ENCODE peak calls at places on chromosomes 2 and 18, in four cellular contexts. One of them, this sample, is unnamed.

GRCh38 chr18:37393221-37393828 is 172.3 kb downstream of the CELF4 start:
- DNase-seq in HepG2: no peak
- DNase-seq in WTC11: no peak
- DNase-seq in K562: no peak
- DNase-seq in this sample: peak; percentile 68

GRCh38 chr18:74299746-74300145 is 8.0 kb upstream of the CYB5A start:
- DNase-seq in K562: no peak
- DNase-seq in HepG2: peak; percentile 36
- DNase-seq in WTC11: no peak
- DNase-seq in this sample: no peak

GRCh38 chr2:203484266-203485112 is 50.6 kb downstream of the RAPH1 start:
- DNase-seq in HepG2: peak; percentile 46
- DNase-seq in K562: peak; percentile 3
- DNase-seq in WTC11: no peak
- DNase-seq in this sample: no peak

GRCh38 chr18:62486290-62486964 is 36.4 kb upstream of the ZCCHC2 start:
- DNase-seq in K562: peak; percentile 35
- DNase-seq in HepG2: peak; percentile 69
- DNase-seq in WTC11: no peak
- DNase-seq in this sample: no peak

GRCh38 chr2:216298719-216299118 is 73.6 kb downstream of the MARCHF4 start:
- DNase-seq in K562: no peak
- DNase-seq in WTC11: no peak
- DNase-seq in HepG2: no peak
- DNase-seq in this sample: no peak

GRCh38 chr18:36901277-36901701 is 72.4 kb downstream of the KIAA1328 start:
- DNase-seq in HepG2: no peak
- DNase-seq in WTC11: no peak
- DNase-seq in K562: peak; percentile 37
- DNase-seq in this sample: no peak

GRCh38 chr2:182821172-182821571 is 45.3 kb downstream of the FRZB start:
- DNase-seq in WTC11: no peak
- DNase-seq in K562: no peak
- DNase-seq in HepG2: no peak
- DNase-seq in this sample: no peak

GRCh38 chr2:21836261-21836660 is 712.5 kb downstream of the TDRD15 start:
- DNase-seq in WTC11: no peak
- DNase-seq in K562: no peak
- DNase-seq in HepG2: no peak
- DNase-seq in this sample: no peak

GRCh38 chr18:28075501-28075900 is 101.4 kb downstream of the CDH2 start:
- DNase-seq in WTC11: no peak
- DNase-seq in HepG2: peak; percentile 31
- DNase-seq in K562: no peak
- DNase-seq in this sample: no peak

GRCh38 chr2:59684101-59684770 is 869.2 kb downstream of the BCL11A start:
- DNase-seq in K562: no peak
- DNase-seq in HepG2: no peak
- DNase-seq in WTC11: no peak
- DNase-seq in this sample: no peak

GRCh38 chr2:204205548-204205947 is 269.0 kb downstream of the ICOS start:
- DNase-seq in WTC11: peak; percentile 74
- DNase-seq in HepG2: no peak
- DNase-seq in K562: no peak
- DNase-seq in this sample: no peak

GRCh38 chr2:198137733-198138132 is 333.3 kb downstream of the PLCL1 start:
- DNase-seq in HepG2: no peak
- DNase-seq in K562: no peak
- DNase-seq in WTC11: peak; percentile 51
- DNase-seq in this sample: no peak

GRCh38 chr2:237414056-237414661 is at the start of gene COL6A3:
- DNase-seq in WTC11: no peak
- DNase-seq in K562: no peak
- DNase-seq in HepG2: no peak
- DNase-seq in this sample: no peak

GRCh38 chr2:97871096-97871780 is 124.5 kb downstream of the TMEM131 start:
- DNase-seq in WTC11: no peak
- DNase-seq in HepG2: peak; percentile 25
- DNase-seq in K562: no peak
- DNase-seq in this sample: no peak

GRCh38 chr2:137706786-137707613 is 257.3 kb upstream of the HNMT start:
- DNase-seq in WTC11: no peak
- DNase-seq in HepG2: no peak
- DNase-seq in K562: no peak
- DNase-seq in this sample: no peak

GRCh38 chr2:173204316-173204715 is 128.7 kb downstream of the MAP3K20 start:
- DNase-seq in WTC11: no peak
- DNase-seq in HepG2: no peak
- DNase-seq in K562: no peak
- DNase-seq in this sample: peak; percentile 43

GRCh38 chr2:181354626-181355025 is 102.6 kb upstream of the ITGA4 start:
- DNase-seq in WTC11: no peak
- DNase-seq in HepG2: no peak
- DNase-seq in K562: no peak
- DNase-seq in this sample: no peak

GRCh38 chr2:239400000-239400831 is 604 bp downstream of the HDAC4 start:
- DNase-seq in K562: peak; percentile 22
- DNase-seq in WTC11: no peak
- DNase-seq in HepG2: peak; percentile 32
- DNase-seq in this sample: peak; percentile 61

GRCh38 chr2:227716501-227716900 is 1.3 kb downstream of the SLC19A3 start:
- DNase-seq in K562: no peak
- DNase-seq in WTC11: no peak
- DNase-seq in HepG2: no peak
- DNase-seq in this sample: no peak

GRCh38 chr2:70344195-70344594 is 42.3 kb upstream of the FAM136A start:
- DNase-seq in HepG2: no peak
- DNase-seq in WTC11: no peak
- DNase-seq in K562: no peak
- DNase-seq in this sample: no peak

GRCh38 chr18:47284691-47285370 is 33.4 kb upstream of the SKOR2 start:
- DNase-seq in HepG2: no peak
- DNase-seq in K562: no peak
- DNase-seq in WTC11: no peak
- DNase-seq in this sample: no peak

GRCh38 chr18:31970617-31971016 is 27.7 kb upstream of the TRAPPC8 start:
- DNase-seq in WTC11: no peak
- DNase-seq in K562: no peak
- DNase-seq in HepG2: no peak
- DNase-seq in this sample: no peak

GRCh38 chr2:65999790-66000189 is 435.1 kb upstream of the MEIS1 start:
- DNase-seq in HepG2: no peak
- DNase-seq in WTC11: no peak
- DNase-seq in K562: no peak
- DNase-seq in this sample: no peak

GRCh38 chr2:238243496-238244076 is 3.7 kb upstream of the HES6 start:
- DNase-seq in K562: no peak
- DNase-seq in HepG2: no peak
- DNase-seq in WTC11: no peak
- DNase-seq in this sample: no peak

GRCh38 chr2:28326469-28326805 is 66.2 kb upstream of the FOSL2 start:
- DNase-seq in WTC11: no peak
- DNase-seq in HepG2: no peak
- DNase-seq in K562: no peak
- DNase-seq in this sample: no peak
- TF ChIP-seq FOXJ3 in WTC11: no peak
- TF ChIP-seq FOXJ3 in HepG2: no peak
- TF ChIP-seq FOXJ3 in K562: no peak
- TF ChIP-seq FOXJ3 in this sample: no peak

GRCh38 chr2:121776361-121776760 is 20.9 kb downstream of the TSN start:
- DNase-seq in WTC11: no peak
- DNase-seq in K562: no peak
- DNase-seq in HepG2: no peak
- DNase-seq in this sample: no peak

GRCh38 chr2:121776885-121777698 is 21.6 kb downstream of the TSN start:
- DNase-seq in K562: no peak
- DNase-seq in HepG2: no peak
- DNase-seq in WTC11: no peak
- DNase-seq in this sample: no peak

GRCh38 chr2:121774216-121774615 is 18.8 kb downstream of the TSN start:
- DNase-seq in K562: no peak
- DNase-seq in HepG2: no peak
- DNase-seq in WTC11: no peak
- DNase-seq in this sample: peak; percentile 58

GRCh38 chr2:121768143-121768755 is 12.8 kb downstream of the TSN start:
- DNase-seq in HepG2: no peak
- DNase-seq in K562: no peak
- DNase-seq in WTC11: no peak
- DNase-seq in this sample: no peak

DNA sequence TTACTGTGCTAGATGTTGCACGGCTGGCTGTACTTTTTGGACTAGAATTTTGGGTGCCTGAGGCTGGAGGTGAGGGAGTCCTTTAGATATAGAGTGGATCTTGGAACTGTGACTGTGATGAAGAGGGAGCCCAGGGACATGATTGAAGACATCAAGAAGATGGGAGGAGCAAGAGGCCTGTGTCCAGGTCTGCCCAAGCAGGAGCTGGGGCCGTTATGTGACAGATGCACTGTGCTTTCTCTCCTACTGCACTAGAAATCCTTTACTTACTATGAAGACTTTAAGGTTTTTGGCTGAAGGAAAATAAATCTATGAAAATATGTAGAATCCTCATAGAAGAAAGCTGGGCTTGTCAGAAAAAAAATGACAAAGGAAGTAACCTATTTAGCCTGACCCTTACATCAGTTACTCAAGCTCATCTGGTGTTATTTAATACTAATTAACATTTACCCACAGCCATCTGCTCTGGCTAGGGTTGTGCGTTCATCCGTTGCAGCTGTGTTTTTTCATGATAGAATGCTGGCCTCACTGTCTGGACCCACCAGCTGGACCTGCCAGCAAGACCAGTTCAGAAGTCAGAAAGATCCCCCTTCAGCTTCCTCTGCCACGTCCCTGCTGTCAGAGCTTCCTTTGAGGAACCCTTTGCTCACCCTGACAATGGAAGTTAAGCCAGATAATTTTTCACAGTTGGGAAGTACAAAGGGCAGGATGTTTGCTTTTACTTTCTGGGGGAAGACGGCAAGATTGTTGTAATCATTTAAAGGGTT is 16.7 kb downstream of the TSN start:
- DNase-seq in K562: no peak
- DNase-seq in HepG2: peak; percentile 28
- DNase-seq in WTC11: no peak
- DNase-seq in this sample: peak; percentile 80
- TF ChIP-seq FOXJ3 in K562: no peak
- TF ChIP-seq FOXJ3 in HepG2: no peak
- TF ChIP-seq FOXJ3 in WTC11: no peak
- TF ChIP-seq FOXJ3 in this sample: no peak

GRCh38 chr2:10257500-10258147 is 45.1 kb upstream of the HPCAL1 start:
- DNase-seq in WTC11: peak; percentile 7
- DNase-seq in K562: no peak
- DNase-seq in HepG2: no peak
- DNase-seq in this sample: no peak

GRCh38 chr2:10258326-10258725 is 44.4 kb upstream of the HPCAL1 start:
- DNase-seq in HepG2: no peak
- DNase-seq in K562: no peak
- DNase-seq in WTC11: peak; percentile 6
- DNase-seq in this sample: no peak

GRCh38 chr2:10257036-10257435 is 45.7 kb upstream of the HPCAL1 start:
- DNase-seq in WTC11: peak; percentile 7
- DNase-seq in K562: no peak
- DNase-seq in HepG2: no peak
- DNase-seq in this sample: no peak

GRCh38 chr2:10258726-10259125 is 44.0 kb upstream of the HPCAL1 start:
- DNase-seq in K562: no peak
- DNase-seq in HepG2: no peak
- DNase-seq in WTC11: no peak
- DNase-seq in this sample: no peak

DNA sequence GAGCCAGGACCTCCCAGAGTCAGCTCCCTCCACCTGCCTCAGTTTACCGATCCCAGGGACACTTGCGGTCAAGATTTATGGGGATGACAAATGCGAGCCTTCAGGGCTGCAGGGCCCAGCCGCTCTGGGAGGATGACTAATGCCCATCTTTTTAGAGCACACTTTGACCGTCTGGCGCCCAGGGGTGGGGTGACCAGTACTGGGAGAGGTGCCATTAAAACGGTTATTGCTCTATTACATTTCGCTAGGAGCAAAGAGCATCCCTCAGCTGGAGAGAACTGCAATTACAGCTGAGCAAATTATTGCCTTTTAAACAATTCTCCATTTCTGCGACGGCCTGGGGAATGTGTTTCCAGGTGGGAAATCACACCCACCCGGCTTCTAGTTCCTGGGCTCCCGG is 42.6 kb upstream of the HPCAL1 start:
- DNase-seq in WTC11: no peak
- DNase-seq in HepG2: no peak
- DNase-seq in K562: no peak
- DNase-seq in this sample: no peak
- TF ChIP-seq FOXJ3 in WTC11: no peak
- TF ChIP-seq FOXJ3 in HepG2: no peak
- TF ChIP-seq FOXJ3 in K562: no peak
- TF ChIP-seq FOXJ3 in this sample: no peak

DNA sequence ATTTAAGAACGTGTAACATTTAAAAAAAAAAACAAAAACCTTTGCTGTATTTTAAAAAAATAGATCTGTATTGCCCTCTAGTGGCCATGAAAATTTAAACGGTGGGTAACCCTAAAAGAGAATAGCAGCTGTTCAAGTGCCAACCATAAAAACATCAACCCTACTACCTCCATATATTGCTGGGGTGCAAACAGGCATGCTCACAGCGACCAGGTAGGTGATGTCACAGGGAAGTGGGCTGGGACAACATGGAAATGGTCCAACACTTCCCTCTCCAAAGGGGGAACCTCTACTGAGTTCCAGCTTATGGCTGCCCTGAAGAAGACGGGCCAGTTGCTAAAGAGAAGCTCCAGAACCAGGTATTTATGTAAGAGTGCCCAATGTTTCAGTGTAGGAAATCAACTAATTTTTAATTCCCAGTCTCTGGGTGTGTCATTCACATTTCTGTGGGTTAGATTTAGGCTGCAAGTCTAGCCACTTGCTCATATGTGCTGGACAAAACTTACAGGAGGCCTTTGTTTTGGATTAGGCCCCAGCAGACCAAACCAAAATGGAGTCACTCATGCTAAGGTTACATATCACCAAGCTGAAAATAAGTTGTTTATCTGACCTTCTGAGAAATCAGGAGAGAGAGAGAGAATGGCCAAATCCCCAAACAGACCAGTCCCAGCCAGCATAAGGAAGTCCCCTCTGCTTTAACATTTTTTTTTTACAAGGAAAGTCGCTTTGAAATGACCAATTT is 54.5 kb downstream of the SKA1 start:
- DNase-seq in HepG2: peak; percentile 18
- DNase-seq in WTC11: no peak
- DNase-seq in K562: peak; percentile 18
- DNase-seq in this sample: peak; percentile 37
- TF ChIP-seq FOXJ3 in HepG2: no peak
- TF ChIP-seq FOXJ3 in WTC11: no peak
- TF ChIP-seq FOXJ3 in K562: no peak
- TF ChIP-seq FOXJ3 in this sample: no peak

DNA sequence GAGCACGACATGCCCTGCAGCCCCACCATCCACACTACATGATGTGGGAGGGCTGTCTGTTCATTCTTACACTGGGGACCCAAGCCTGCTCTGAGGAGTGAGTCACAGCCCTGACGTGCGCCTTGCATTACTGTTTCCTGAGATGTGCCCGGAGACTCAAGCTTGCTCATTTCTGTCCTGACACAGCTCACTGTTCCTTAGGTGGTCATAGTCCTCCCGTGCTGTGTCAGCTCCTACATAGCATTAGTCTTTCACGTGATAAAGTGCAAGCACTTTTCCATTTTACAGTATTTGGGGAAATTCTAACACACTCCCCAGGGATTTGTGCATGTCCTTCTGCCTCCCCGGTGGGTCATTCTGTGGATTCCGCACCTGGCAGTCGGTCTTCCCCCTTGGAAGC is 46.2 kb upstream of the TRIM43B start:
- DNase-seq in K562: no peak
- DNase-seq in WTC11: no peak
- DNase-seq in HepG2: no peak
- DNase-seq in this sample: no peak
- TF ChIP-seq FOXJ3 in K562: no peak
- TF ChIP-seq FOXJ3 in WTC11: no peak
- TF ChIP-seq FOXJ3 in HepG2: no peak
- TF ChIP-seq FOXJ3 in this sample: no peak